ENCODE peak calls at places on chromosomes 7 and 10, in four cellular contexts. One of them, this sample, is unnamed.

GRCh38 chr10:34345383-34345782 is 469.7 kb downstream of the PARD3 start:
- DNase-seq in left ventricle myocardium inferior: no peak
- DNase-seq in neural progenitor cell: no peak
- DNase-seq in PC-9: no peak
- DNase-seq in this sample: no peak

GRCh38 chr10:7333995-7334964 is 76.6 kb downstream of the SFMBT2 start:
- DNase-seq in PC-9: no peak
- DNase-seq in left ventricle myocardium inferior: no peak
- DNase-seq in neural progenitor cell: no peak
- DNase-seq in this sample: no peak

GRCh38 chr10:3115685-3116084 is 48.3 kb downstream of the PFKP start:
- DNase-seq in neural progenitor cell: no peak
- DNase-seq in left ventricle myocardium inferior: no peak
- DNase-seq in PC-9: no peak
- DNase-seq in this sample: no peak

GRCh38 chr10:102643346-102644065 is 773 bp upstream of the TRIM8 start:
- DNase-seq in left ventricle myocardium inferior: peak
- DNase-seq in neural progenitor cell: peak
- DNase-seq in PC-9: peak
- DNase-seq in this sample: peak

GRCh38 chr7:16648551-16648950 is 2.6 kb downstream of the BZW2 start:
- DNase-seq in neural progenitor cell: peak
- DNase-seq in PC-9: no peak
- DNase-seq in left ventricle myocardium inferior: no peak
- DNase-seq in this sample: no peak

GRCh38 chr10:78959217-78959616 is 109.5 kb upstream of the ZMIZ1 start:
- DNase-seq in left ventricle myocardium inferior: no peak
- DNase-seq in neural progenitor cell: no peak
- DNase-seq in PC-9: no peak
- DNase-seq in this sample: no peak

GRCh38 chr10:74755273-74755672 is 71.1 kb upstream of the KAT6B start:
- DNase-seq in PC-9: no peak
- DNase-seq in left ventricle myocardium inferior: no peak
- DNase-seq in neural progenitor cell: no peak
- DNase-seq in this sample: no peak

GRCh38 chr7:39838326-39838725 is 111.7 kb upstream of the CDK13 start:
- DNase-seq in PC-9: peak
- DNase-seq in neural progenitor cell: no peak
- DNase-seq in left ventricle myocardium inferior: no peak
- DNase-seq in this sample: peak

GRCh38 chr7:139827042-139827441 is 2.0 kb upstream of the TBXAS1 start:
- DNase-seq in left ventricle myocardium inferior: no peak
- DNase-seq in PC-9: no peak
- DNase-seq in neural progenitor cell: no peak
- DNase-seq in this sample: no peak

GRCh38 chr7:66700633-66701131 is 39.9 kb upstream of the RABGEF1 start:
- DNase-seq in neural progenitor cell: no peak
- DNase-seq in left ventricle myocardium inferior: no peak
- DNase-seq in PC-9: no peak
- DNase-seq in this sample: no peak

GRCh38 chr7:142248-142955 is 50.0 kb upstream of the FAM20C start:
- DNase-seq in PC-9: no peak
- DNase-seq in neural progenitor cell: no peak
- DNase-seq in left ventricle myocardium inferior: peak
- DNase-seq in this sample: peak

GRCh38 chr10:114272696-114273095 is 33.6 kb downstream of the VWA2 start:
- DNase-seq in PC-9: no peak
- DNase-seq in neural progenitor cell: no peak
- DNase-seq in left ventricle myocardium inferior: no peak
- DNase-seq in this sample: no peak

GRCh38 chr10:131730771-131731497 is 169.9 kb upstream of the PPP2R2D start:
- DNase-seq in neural progenitor cell: peak
- DNase-seq in PC-9: no peak
- DNase-seq in left ventricle myocardium inferior: no peak
- DNase-seq in this sample: no peak

GRCh38 chr10:30186371-30186875 is 127.0 kb upstream of the JCAD start:
- DNase-seq in neural progenitor cell: peak
- DNase-seq in left ventricle myocardium inferior: no peak
- DNase-seq in PC-9: peak
- DNase-seq in this sample: no peak

GRCh38 chr10:33008499-33009243 is 50.6 kb upstream of the ITGB1 start:
- DNase-seq in neural progenitor cell: peak
- DNase-seq in left ventricle myocardium inferior: no peak
- DNase-seq in PC-9: peak
- DNase-seq in this sample: peak

GRCh38 chr10:119778776-119779445 is 53.1 kb downstream of the INPP5F start:
- DNase-seq in left ventricle myocardium inferior: no peak
- DNase-seq in neural progenitor cell: no peak
- DNase-seq in PC-9: peak
- DNase-seq in this sample: no peak

GRCh38 chr7:44505595-44505994 is 15.1 kb upstream of the NUDCD3 start:
- DNase-seq in neural progenitor cell: no peak
- DNase-seq in PC-9: no peak
- DNase-seq in left ventricle myocardium inferior: no peak
- DNase-seq in this sample: no peak

GRCh38 chr10:84820121-84820520 is 491.7 kb downstream of the CCSER2 start:
- DNase-seq in PC-9: no peak
- DNase-seq in neural progenitor cell: no peak
- DNase-seq in left ventricle myocardium inferior: no peak
- DNase-seq in this sample: no peak

GRCh38 chr10:117442521-117442920 is 67.3 kb upstream of the PDZD8 start:
- DNase-seq in PC-9: no peak
- DNase-seq in neural progenitor cell: no peak
- DNase-seq in left ventricle myocardium inferior: no peak
- DNase-seq in this sample: no peak

GRCh38 chr7:50728184-50728583 is 54.5 kb downstream of the GRB10 start:
- DNase-seq in PC-9: no peak
- DNase-seq in left ventricle myocardium inferior: no peak
- DNase-seq in neural progenitor cell: no peak
- DNase-seq in this sample: no peak

GRCh38 chr10:58952162-58952561 is 224.3 kb upstream of the PHYHIPL start:
- DNase-seq in PC-9: no peak
- DNase-seq in left ventricle myocardium inferior: no peak
- DNase-seq in neural progenitor cell: no peak
- DNase-seq in this sample: peak

GRCh38 chr10:91974960-91975359 is 51.4 kb downstream of the BTAF1 start:
- DNase-seq in neural progenitor cell: no peak
- DNase-seq in PC-9: no peak
- DNase-seq in left ventricle myocardium inferior: no peak
- DNase-seq in this sample: no peak

GRCh38 chr10:124917939-124918830 is 23.7 kb upstream of the ZRANB1 start:
- DNase-seq in left ventricle myocardium inferior: no peak
- DNase-seq in neural progenitor cell: no peak
- DNase-seq in PC-9: no peak
- DNase-seq in this sample: no peak

GRCh38 chr7:16695621-16696237 is 49.7 kb downstream of the BZW2 start:
- DNase-seq in neural progenitor cell: peak
- DNase-seq in left ventricle myocardium inferior: no peak
- DNase-seq in PC-9: peak
- DNase-seq in this sample: no peak

GRCh38 chr7:70271617-70272081 is 673.4 kb downstream of the AUTS2 start:
- DNase-seq in neural progenitor cell: no peak
- DNase-seq in left ventricle myocardium inferior: no peak
- DNase-seq in PC-9: no peak
- DNase-seq in this sample: no peak

GRCh38 chr10:24277277-24277676 is 68.3 kb downstream of the KIAA1217 start:
- DNase-seq in neural progenitor cell: no peak
- DNase-seq in PC-9: no peak
- DNase-seq in left ventricle myocardium inferior: no peak
- DNase-seq in this sample: no peak

GRCh38 chr7:129644634-129645230 is 33.2 kb downstream of the NRF1 start:
- DNase-seq in left ventricle myocardium inferior: no peak
- DNase-seq in neural progenitor cell: peak
- DNase-seq in PC-9: no peak
- DNase-seq in this sample: no peak

GRCh38 chr7:79451580-79451979 is 1.9 kb downstream of the MAGI2 start:
- DNase-seq in PC-9: no peak
- DNase-seq in neural progenitor cell: no peak
- DNase-seq in left ventricle myocardium inferior: no peak
- DNase-seq in this sample: no peak
- H3K4me3 ChIP-seq in PC-9: peak
- H3K4me3 ChIP-seq in neural progenitor cell: peak
- H3K4me3 ChIP-seq in left ventricle myocardium inferior: peak
- H3K4me3 ChIP-seq in this sample: peak

GRCh38 chr10:97914171-97914836 is 64.7 kb downstream of the GOLGA7B start:
- DNase-seq in left ventricle myocardium inferior: no peak
- DNase-seq in PC-9: no peak
- DNase-seq in neural progenitor cell: no peak
- DNase-seq in this sample: no peak
- H3K4me3 ChIP-seq in left ventricle myocardium inferior: peak
- H3K4me3 ChIP-seq in PC-9: no peak
- H3K4me3 ChIP-seq in neural progenitor cell: no peak
- H3K4me3 ChIP-seq in this sample: no peak

DNA sequence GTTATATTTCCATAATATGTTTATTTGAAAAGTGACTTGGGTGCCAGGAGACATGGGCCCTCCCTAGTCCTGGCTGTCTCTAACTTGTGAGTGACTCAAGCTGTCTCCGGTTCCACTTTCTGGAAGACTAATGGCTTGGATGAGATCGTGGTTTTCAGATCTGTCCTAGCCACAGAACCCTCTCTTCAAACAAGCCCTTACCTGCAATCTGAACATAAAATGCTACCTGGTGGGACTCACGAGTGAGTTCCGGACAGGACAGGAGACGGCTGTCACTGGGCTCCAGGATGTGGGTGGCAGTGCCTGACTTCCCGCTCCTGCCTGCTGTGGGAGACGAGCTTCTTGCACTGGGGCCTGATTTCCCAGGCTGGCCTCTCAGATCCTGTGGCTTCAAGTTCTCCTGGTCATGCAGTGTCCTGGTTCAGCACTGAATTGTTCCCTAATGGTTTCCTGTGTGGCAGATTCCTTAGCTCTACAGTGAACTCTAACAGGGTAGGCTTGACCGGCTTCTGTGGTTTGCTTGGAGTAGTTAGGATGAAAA is 26.0 kb upstream of the PFKFB3 start:
- DNase-seq in PC-9: no peak
- DNase-seq in left ventricle myocardium inferior: no peak
- DNase-seq in neural progenitor cell: no peak
- DNase-seq in this sample: no peak
- H3K4me3 ChIP-seq in PC-9: no peak
- H3K4me3 ChIP-seq in left ventricle myocardium inferior: no peak
- H3K4me3 ChIP-seq in neural progenitor cell: no peak
- H3K4me3 ChIP-seq in this sample: no peak

DNA sequence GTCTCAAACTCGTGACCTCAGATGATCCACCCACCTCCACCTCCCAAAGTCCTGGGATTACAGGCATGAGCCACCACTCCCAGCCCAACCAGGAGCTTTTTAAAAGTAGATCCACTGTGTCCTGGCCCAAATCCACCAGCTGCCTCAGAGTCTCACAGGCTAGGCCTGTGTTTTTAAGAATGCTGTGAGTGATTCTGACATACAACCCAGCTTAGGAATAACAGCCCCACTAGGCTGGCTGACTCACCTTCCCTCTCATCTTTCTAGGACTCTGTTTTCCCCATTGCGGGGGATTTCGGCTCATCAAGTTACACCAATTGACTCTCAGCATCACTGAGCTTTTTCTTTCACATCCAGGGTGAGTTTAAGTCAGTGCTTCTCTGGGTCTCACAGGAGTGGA is 207.6 kb downstream of the SKIDA1 start:
- DNase-seq in PC-9: no peak
- DNase-seq in neural progenitor cell: no peak
- DNase-seq in left ventricle myocardium inferior: no peak
- DNase-seq in this sample: no peak
- H3K4me3 ChIP-seq in PC-9: no peak
- H3K4me3 ChIP-seq in neural progenitor cell: no peak
- H3K4me3 ChIP-seq in left ventricle myocardium inferior: no peak
- H3K4me3 ChIP-seq in this sample: no peak

GRCh38 chr7:126750207-126750911 is 502.4 kb downstream of the GRM8 start:
- DNase-seq in left ventricle myocardium inferior: no peak
- DNase-seq in PC-9: no peak
- DNase-seq in neural progenitor cell: no peak
- DNase-seq in this sample: no peak
- H3K4me3 ChIP-seq in left ventricle myocardium inferior: no peak
- H3K4me3 ChIP-seq in PC-9: no peak
- H3K4me3 ChIP-seq in neural progenitor cell: no peak
- H3K4me3 ChIP-seq in this sample: no peak

GRCh38 chr10:13003781-13004180 is 2.3 kb upstream of the CCDC3 start:
- DNase-seq in PC-9: no peak
- DNase-seq in neural progenitor cell: no peak
- DNase-seq in left ventricle myocardium inferior: no peak
- DNase-seq in this sample: no peak

GRCh38 chr10:13001887-13002212 is 337 bp upstream of the CCDC3 start:
- DNase-seq in neural progenitor cell: no peak
- DNase-seq in left ventricle myocardium inferior: no peak
- DNase-seq in PC-9: no peak
- DNase-seq in this sample: no peak

GRCh38 chr10:13003004-13003403 is 1.5 kb upstream of the CCDC3 start:
- DNase-seq in PC-9: no peak
- DNase-seq in neural progenitor cell: no peak
- DNase-seq in left ventricle myocardium inferior: no peak
- DNase-seq in this sample: no peak

GRCh38 chr10:13001041-13001886 is at the start of gene CCDC3:
- DNase-seq in neural progenitor cell: peak
- DNase-seq in left ventricle myocardium inferior: peak
- DNase-seq in PC-9: no peak
- DNase-seq in this sample: peak

DNA sequence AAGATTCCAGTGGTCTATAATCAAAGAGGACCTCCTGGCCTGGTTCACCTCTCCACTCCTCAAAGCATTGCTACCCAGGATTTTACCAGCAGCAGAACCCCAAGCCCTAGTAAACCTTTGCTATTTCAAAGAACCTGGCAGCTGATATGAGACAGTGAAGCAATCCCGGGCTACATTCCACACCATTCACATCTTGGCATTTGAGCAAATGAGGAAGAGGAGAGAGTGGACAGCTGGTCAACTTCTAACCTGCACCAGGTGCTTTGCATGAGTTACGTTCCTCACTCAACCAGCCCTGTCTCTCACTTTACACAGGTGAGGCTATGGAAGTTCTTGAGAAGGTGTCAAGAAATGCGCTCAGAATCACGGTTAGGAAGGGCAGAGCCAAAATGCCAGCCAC is 1.1 kb downstream of the CCDC3 start:
- DNase-seq in PC-9: no peak
- DNase-seq in neural progenitor cell: no peak
- DNase-seq in left ventricle myocardium inferior: no peak
- DNase-seq in this sample: no peak
- H3K4me3 ChIP-seq in PC-9: no peak
- H3K4me3 ChIP-seq in neural progenitor cell: no peak
- H3K4me3 ChIP-seq in left ventricle myocardium inferior: peak
- H3K4me3 ChIP-seq in this sample: peak